ENCODE peak calls at places on chromosomes 4 and X, in seven cellular contexts. One of them, this sample, is unnamed.

GRCh38 chrX:15447985-15448639 is 45.0 kb downstream of the PIR start:
- DNase-seq in endothelial cell of umbilical vein: no peak
- DNase-seq in sigmoid colon: no peak
- DNase-seq in HepG2: no peak
- DNase-seq in breast epithelium: no peak
- DNase-seq in upper lobe of left lung: no peak
- DNase-seq in suprapubic skin: no peak
- DNase-seq in this sample: no peak

GRCh38 chr4:3527914-3528876 is 4.0 kb downstream of the LRPAP1 start:
- DNase-seq in endothelial cell of umbilical vein: no peak
- DNase-seq in sigmoid colon: peak
- DNase-seq in HepG2: no peak
- DNase-seq in breast epithelium: no peak
- DNase-seq in upper lobe of left lung: peak
- DNase-seq in suprapubic skin: no peak
- DNase-seq in this sample: no peak

GRCh38 chr4:1340861-1341260 is 6.1 kb upstream of the UVSSA start:
- DNase-seq in endothelial cell of umbilical vein: no peak
- DNase-seq in sigmoid colon: no peak
- DNase-seq in HepG2: no peak
- DNase-seq in breast epithelium: no peak
- DNase-seq in upper lobe of left lung: no peak
- DNase-seq in suprapubic skin: no peak
- DNase-seq in this sample: no peak

GRCh38 chrX:149638860-149639259 is 7.3 kb upstream of the TMEM185A start:
- DNase-seq in endothelial cell of umbilical vein: no peak
- DNase-seq in sigmoid colon: no peak
- DNase-seq in HepG2: no peak
- DNase-seq in breast epithelium: no peak
- DNase-seq in upper lobe of left lung: no peak
- DNase-seq in suprapubic skin: no peak
- DNase-seq in this sample: no peak

GRCh38 chr4:185142563-185142910 is 529 bp upstream of the SLC25A4 start:
- DNase-seq in endothelial cell of umbilical vein: no peak
- DNase-seq in sigmoid colon: no peak
- DNase-seq in HepG2: peak
- DNase-seq in breast epithelium: no peak
- DNase-seq in upper lobe of left lung: no peak
- DNase-seq in suprapubic skin: no peak
- DNase-seq in this sample: no peak

GRCh38 chr4:71765837-71766236 is 18.0 kb downstream of the GC start:
- DNase-seq in endothelial cell of umbilical vein: no peak
- DNase-seq in sigmoid colon: no peak
- DNase-seq in HepG2: no peak
- DNase-seq in breast epithelium: no peak
- DNase-seq in upper lobe of left lung: no peak
- DNase-seq in suprapubic skin: no peak
- DNase-seq in this sample: no peak

GRCh38 chr4:42150653-42151567 is 1.5 kb downstream of the BEND4 start:
- DNase-seq in endothelial cell of umbilical vein: no peak
- DNase-seq in sigmoid colon: no peak
- DNase-seq in HepG2: no peak
- DNase-seq in breast epithelium: no peak
- DNase-seq in upper lobe of left lung: no peak
- DNase-seq in suprapubic skin: no peak
- DNase-seq in this sample: peak

GRCh38 chrX:110418220-110418856 is 59.7 kb downstream of the RTL9 start:
- DNase-seq in endothelial cell of umbilical vein: peak
- DNase-seq in sigmoid colon: no peak
- DNase-seq in HepG2: no peak
- DNase-seq in breast epithelium: no peak
- DNase-seq in upper lobe of left lung: peak
- DNase-seq in suprapubic skin: no peak
- DNase-seq in this sample: no peak

GRCh38 chr4:58761563-58761962 is 1651.4 kb upstream of the IGFBP7 start:
- DNase-seq in endothelial cell of umbilical vein: no peak
- DNase-seq in sigmoid colon: no peak
- DNase-seq in HepG2: no peak
- DNase-seq in breast epithelium: no peak
- DNase-seq in upper lobe of left lung: no peak
- DNase-seq in suprapubic skin: no peak
- DNase-seq in this sample: no peak

GRCh38 chr4:77158487-77158861 is 1.5 kb downstream of the CCNG2 start:
- DNase-seq in endothelial cell of umbilical vein: no peak
- DNase-seq in sigmoid colon: no peak
- DNase-seq in HepG2: no peak
- DNase-seq in breast epithelium: no peak
- DNase-seq in upper lobe of left lung: no peak
- DNase-seq in suprapubic skin: no peak
- DNase-seq in this sample: no peak

GRCh38 chr4:3389186-3389878 is 52.4 kb upstream of the HGFAC start:
- DNase-seq in endothelial cell of umbilical vein: no peak
- DNase-seq in sigmoid colon: peak
- DNase-seq in HepG2: no peak
- DNase-seq in breast epithelium: no peak
- DNase-seq in upper lobe of left lung: no peak
- DNase-seq in suprapubic skin: no peak
- DNase-seq in this sample: no peak

GRCh38 chr4:89724716-89725115 is 112.2 kb downstream of the SNCA start:
- DNase-seq in endothelial cell of umbilical vein: peak
- DNase-seq in sigmoid colon: no peak
- DNase-seq in HepG2: no peak
- DNase-seq in breast epithelium: no peak
- DNase-seq in upper lobe of left lung: no peak
- DNase-seq in suprapubic skin: no peak
- DNase-seq in this sample: no peak

GRCh38 chrX:97672138-97672537 is 788.4 kb downstream of the RPA4 start:
- DNase-seq in endothelial cell of umbilical vein: no peak
- DNase-seq in sigmoid colon: no peak
- DNase-seq in HepG2: no peak
- DNase-seq in breast epithelium: no peak
- DNase-seq in upper lobe of left lung: no peak
- DNase-seq in suprapubic skin: no peak
- DNase-seq in this sample: peak

GRCh38 chrX:133796282-133796681 is 189.1 kb downstream of the GPC3 start:
- DNase-seq in endothelial cell of umbilical vein: no peak
- DNase-seq in sigmoid colon: no peak
- DNase-seq in HepG2: no peak
- DNase-seq in breast epithelium: no peak
- DNase-seq in upper lobe of left lung: no peak
- DNase-seq in suprapubic skin: no peak
- DNase-seq in this sample: no peak

GRCh38 chr4:18691431-18692200 is 670.1 kb upstream of the LCORL start:
- DNase-seq in endothelial cell of umbilical vein: no peak
- DNase-seq in sigmoid colon: no peak
- DNase-seq in HepG2: peak
- DNase-seq in breast epithelium: no peak
- DNase-seq in upper lobe of left lung: no peak
- DNase-seq in suprapubic skin: no peak
- DNase-seq in this sample: no peak

GRCh38 chr4:76950846-76951321 is 1.3 kb downstream of the SEPTIN11 start:
- DNase-seq in endothelial cell of umbilical vein: peak
- DNase-seq in sigmoid colon: no peak
- DNase-seq in HepG2: no peak
- DNase-seq in breast epithelium: no peak
- DNase-seq in upper lobe of left lung: no peak
- DNase-seq in suprapubic skin: no peak
- DNase-seq in this sample: peak

GRCh38 chr4:25486171-25486570 is 109.1 kb downstream of the ANAPC4 start:
- DNase-seq in endothelial cell of umbilical vein: peak
- DNase-seq in sigmoid colon: no peak
- DNase-seq in HepG2: peak
- DNase-seq in breast epithelium: no peak
- DNase-seq in upper lobe of left lung: no peak
- DNase-seq in suprapubic skin: no peak
- DNase-seq in this sample: no peak

GRCh38 chrX:4379071-4379470 is 665.6 kb upstream of the PRKX start:
- DNase-seq in endothelial cell of umbilical vein: no peak
- DNase-seq in sigmoid colon: no peak
- DNase-seq in HepG2: no peak
- DNase-seq in breast epithelium: no peak
- DNase-seq in upper lobe of left lung: no peak
- DNase-seq in suprapubic skin: no peak
- DNase-seq in this sample: no peak

GRCh38 chr4:76993787-76994641 is 44.5 kb downstream of the SEPTIN11 start:
- DNase-seq in endothelial cell of umbilical vein: no peak
- DNase-seq in sigmoid colon: no peak
- DNase-seq in HepG2: no peak
- DNase-seq in breast epithelium: no peak
- DNase-seq in upper lobe of left lung: no peak
- DNase-seq in suprapubic skin: no peak
- DNase-seq in this sample: no peak

GRCh38 chr4:90419124-90419711 is 292.0 kb downstream of the CCSER1 start:
- DNase-seq in endothelial cell of umbilical vein: peak
- DNase-seq in sigmoid colon: no peak
- DNase-seq in HepG2: peak
- DNase-seq in breast epithelium: no peak
- DNase-seq in upper lobe of left lung: no peak
- DNase-seq in suprapubic skin: no peak
- DNase-seq in this sample: no peak

GRCh38 chr4:110609044-110609750 is 13.7 kb downstream of the PITX2 start:
- DNase-seq in endothelial cell of umbilical vein: no peak
- DNase-seq in sigmoid colon: no peak
- DNase-seq in HepG2: no peak
- DNase-seq in breast epithelium: no peak
- DNase-seq in upper lobe of left lung: no peak
- DNase-seq in suprapubic skin: no peak
- DNase-seq in this sample: no peak

GRCh38 chrX:108091878-108092291 is 307 bp downstream of the ATG4A start:
- DNase-seq in endothelial cell of umbilical vein: no peak
- DNase-seq in sigmoid colon: no peak
- DNase-seq in HepG2: no peak
- DNase-seq in breast epithelium: no peak
- DNase-seq in upper lobe of left lung: no peak
- DNase-seq in suprapubic skin: no peak
- DNase-seq in this sample: no peak

GRCh38 chr4:112361181-112361791 is 64.1 kb downstream of the ALPK1 start:
- DNase-seq in endothelial cell of umbilical vein: no peak
- DNase-seq in sigmoid colon: no peak
- DNase-seq in HepG2: peak
- DNase-seq in breast epithelium: no peak
- DNase-seq in upper lobe of left lung: no peak
- DNase-seq in suprapubic skin: no peak
- DNase-seq in this sample: no peak

GRCh38 chrX:64204701-64205440 is 637 bp downstream of the AMER1 start:
- DNase-seq in endothelial cell of umbilical vein: peak
- DNase-seq in sigmoid colon: peak
- DNase-seq in HepG2: peak
- DNase-seq in breast epithelium: no peak
- DNase-seq in upper lobe of left lung: peak
- DNase-seq in suprapubic skin: peak
- DNase-seq in this sample: no peak

GRCh38 chrX:10926906-10927305 is 184.2 kb upstream of the HCCS start:
- DNase-seq in endothelial cell of umbilical vein: no peak
- DNase-seq in sigmoid colon: no peak
- DNase-seq in HepG2: no peak
- DNase-seq in breast epithelium: no peak
- DNase-seq in upper lobe of left lung: no peak
- DNase-seq in suprapubic skin: no peak
- DNase-seq in this sample: no peak

GRCh38 chrX:48933757-48934156 is 14.9 kb upstream of the PIM2 start:
- DNase-seq in endothelial cell of umbilical vein: no peak
- DNase-seq in sigmoid colon: no peak
- DNase-seq in HepG2: no peak
- DNase-seq in breast epithelium: no peak
- DNase-seq in upper lobe of left lung: no peak
- DNase-seq in suprapubic skin: no peak
- DNase-seq in this sample: no peak
- H3K27ac ChIP-seq in endothelial cell of umbilical vein: no peak
- H3K27ac ChIP-seq in sigmoid colon: no peak
- H3K27ac ChIP-seq in HepG2: no peak
- H3K27ac ChIP-seq in breast epithelium: no peak
- H3K27ac ChIP-seq in upper lobe of left lung: no peak
- H3K27ac ChIP-seq in suprapubic skin: no peak
- H3K27ac ChIP-seq in this sample: no peak

GRCh38 chrX:53281321-53281822 is at the start of gene IQSEC2:
- DNase-seq in endothelial cell of umbilical vein: peak
- DNase-seq in sigmoid colon: peak
- DNase-seq in HepG2: no peak
- DNase-seq in breast epithelium: peak
- DNase-seq in upper lobe of left lung: peak
- DNase-seq in suprapubic skin: peak
- DNase-seq in this sample: peak
- TF ChIP-seq POLR2A in endothelial cell of umbilical vein: no peak
- TF ChIP-seq POLR2A in sigmoid colon: peak
- TF ChIP-seq POLR2A in HepG2: no peak
- TF ChIP-seq POLR2A in breast epithelium: no peak
- TF ChIP-seq POLR2A in upper lobe of left lung: no peak
- TF ChIP-seq POLR2A in suprapubic skin: no peak
- TF ChIP-seq POLR2A in this sample: peak

DNA sequence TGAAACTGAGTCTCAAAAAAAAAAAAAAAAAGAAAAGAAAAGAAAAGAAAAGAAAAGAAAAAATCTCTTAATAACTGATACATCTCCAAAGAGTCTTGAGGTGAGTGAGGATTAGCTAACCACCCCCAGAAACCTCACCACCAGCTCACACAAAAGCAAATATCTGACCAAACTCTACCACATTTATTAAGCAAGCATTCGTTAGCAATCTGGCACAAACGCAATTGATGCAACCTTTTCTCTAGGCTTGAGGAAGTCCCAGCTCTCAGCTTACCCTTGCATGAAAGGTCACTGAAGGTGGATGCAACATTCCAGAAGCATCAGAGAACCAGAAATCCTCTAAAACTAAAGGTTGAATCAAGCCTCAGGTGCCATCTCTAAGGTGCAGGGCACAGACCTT is 231.9 kb upstream of the BCOR start:
- DNase-seq in endothelial cell of umbilical vein: no peak
- DNase-seq in sigmoid colon: no peak
- DNase-seq in HepG2: no peak
- DNase-seq in breast epithelium: no peak
- DNase-seq in upper lobe of left lung: no peak
- DNase-seq in suprapubic skin: no peak
- DNase-seq in this sample: no peak
- TF ChIP-seq POLR2AphosphoS5 in endothelial cell of umbilical vein: no peak
- TF ChIP-seq POLR2AphosphoS5 in sigmoid colon: no peak
- TF ChIP-seq POLR2AphosphoS5 in HepG2: no peak
- TF ChIP-seq POLR2AphosphoS5 in breast epithelium: no peak
- TF ChIP-seq POLR2AphosphoS5 in upper lobe of left lung: no peak
- TF ChIP-seq POLR2AphosphoS5 in suprapubic skin: no peak
- TF ChIP-seq POLR2AphosphoS5 in this sample: no peak

DNA sequence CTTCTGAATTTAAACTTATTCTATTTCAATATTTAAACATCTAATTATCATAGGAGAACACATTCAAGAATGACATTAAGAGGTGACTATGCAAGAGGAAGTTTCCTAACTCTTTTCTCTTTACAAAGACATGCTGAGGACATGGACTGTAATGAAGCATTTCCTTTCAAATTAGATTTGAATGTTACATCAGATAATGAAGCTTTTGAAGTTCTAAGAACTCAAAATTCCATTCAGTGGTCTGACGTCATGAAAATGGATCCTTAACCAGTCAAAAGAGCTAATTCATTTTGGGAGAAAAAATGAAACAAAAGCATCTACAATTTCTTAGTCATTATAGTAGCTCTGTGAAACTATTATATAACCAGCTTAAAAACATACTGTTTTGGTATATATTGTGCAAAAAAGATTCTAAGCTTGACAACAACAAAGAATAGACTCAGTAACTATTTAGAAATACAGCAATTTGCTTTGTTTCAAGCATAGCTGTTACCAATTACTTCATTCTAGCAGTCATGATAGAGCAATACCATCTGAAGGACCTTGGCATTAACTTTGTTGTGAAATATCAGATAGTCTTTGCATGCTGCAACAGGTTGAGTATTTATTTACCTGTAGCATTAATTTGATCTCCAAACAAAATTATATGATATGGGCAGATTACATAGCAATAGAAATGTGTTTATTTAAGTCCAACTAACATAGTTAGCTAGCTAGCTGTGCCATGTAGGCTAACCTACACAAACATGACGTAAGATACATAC is 13.7 kb upstream of the DTHD1 start:
- DNase-seq in endothelial cell of umbilical vein: no peak
- DNase-seq in sigmoid colon: no peak
- DNase-seq in HepG2: no peak
- DNase-seq in breast epithelium: no peak
- DNase-seq in upper lobe of left lung: no peak
- DNase-seq in suprapubic skin: no peak
- DNase-seq in this sample: no peak
- H3K27ac ChIP-seq in endothelial cell of umbilical vein: no peak
- H3K27ac ChIP-seq in sigmoid colon: no peak
- H3K27ac ChIP-seq in HepG2: no peak
- H3K27ac ChIP-seq in breast epithelium: no peak
- H3K27ac ChIP-seq in upper lobe of left lung: no peak
- H3K27ac ChIP-seq in suprapubic skin: no peak
- H3K27ac ChIP-seq in this sample: no peak